ENCODE peak calls at places on chromosomes 13 and 19, in eight cellular contexts. W, N, R, P, H, G, Z and E are unnamed samples.

GRCh38 chr19:3358919-3359849 is 7.2 kb upstream of the NFIC start:
- DNase-seq in W (no peak), N (peak), R (peak), P (peak), H (peak), G (no peak), Z (peak), E (peak)

GRCh38 chr19:14119644-14120496 is 2.3 kb upstream of the PRKACA start:
- DNase-seq in W (no peak), N (no peak), R (no peak), P (no peak), H (no peak), G (no peak), Z (no peak), E (no peak)

GRCh38 chr13:41813426-41813825 is 147.5 kb downstream of the VWA8 start:
- DNase-seq in W (no peak), N (no peak), R (no peak), P (no peak), H (no peak), G (no peak), Z (no peak), E (no peak)

GRCh38 chr19:40416918-40417713 is 3.9 kb upstream of the PRX start:
- DNase-seq in W (no peak), N (peak), R (no peak), P (no peak), H (no peak), G (peak), Z (no peak), E (no peak)

GRCh38 chr13:24220086-24220703 is 59.7 kb downstream of the SPATA13 start:
- DNase-seq in W (peak), N (peak), R (peak), P (peak), H (peak), G (peak), Z (peak), E (peak)

GRCh38 chr13:31207630-31208549 is 8.1 kb downstream of the B3GLCT start:
- DNase-seq in W (no peak), N (peak), R (no peak), P (no peak), H (no peak), G (no peak), Z (no peak), E (no peak)

GRCh38 chr13:43830481-43830873 is 43.7 kb upstream of the ENOX1 start:
- DNase-seq in W (no peak), N (no peak), R (no peak), P (no peak), H (no peak), G (no peak), Z (no peak), E (no peak)

GRCh38 chr13:85379433-85379832 is 419.8 kb downstream of the SLITRK6 start:
- DNase-seq in W (no peak), N (no peak), R (no peak), P (no peak), H (no peak), G (no peak), Z (no peak), E (no peak)

GRCh38 chr13:23185542-23185941 is 4.8 kb downstream of the SGCG start:
- DNase-seq in W (no peak), N (no peak), R (no peak), P (no peak), H (no peak), G (no peak), Z (no peak), E (no peak)

GRCh38 chr13:40787062-40787461 is 2.3 kb upstream of the SLC25A15 start:
- DNase-seq in W (no peak), N (no peak), R (no peak), P (no peak), H (no peak), G (no peak), Z (no peak), E (no peak)

GRCh38 chr19:35037716-35038622 is 3.6 kb upstream of the HPN start:
- DNase-seq in W (peak), N (peak), R (no peak), P (peak), H (no peak), G (no peak), Z (no peak), E (no peak)

GRCh38 chr19:27776020-27776419 is 1436.9 kb downstream of the UQCRFS1 start:
- DNase-seq in W (no peak), N (no peak), R (no peak), P (no peak), H (peak), G (no peak), Z (no peak), E (no peak)

GRCh38 chr13:110914293-110915056 is 394 bp downstream of the ANKRD10 start:
- DNase-seq in W (peak), N (peak), R (peak), P (peak), H (peak), G (peak), Z (peak), E (peak)

GRCh38 chr19:46984077-46985010 is 35.3 kb upstream of the NPAS1 start:
- DNase-seq in W (peak), N (no peak), R (no peak), P (no peak), H (no peak), G (no peak), Z (no peak), E (peak)

GRCh38 chr13:41568990-41569387 is 111.6 kb downstream of the RGCC start:
- DNase-seq in W (no peak), N (no peak), R (no peak), P (peak), H (no peak), G (no peak), Z (no peak), E (no peak)

GRCh38 chr19:45097776-45098520 is 5.0 kb downstream of the PPP1R37 start:
- DNase-seq in W (no peak), N (peak), R (peak), P (peak), H (no peak), G (no peak), Z (no peak), E (no peak)

GRCh38 chr13:36789061-36789460 is 30.0 kb upstream of the RFXAP start:
- DNase-seq in W (no peak), N (no peak), R (no peak), P (no peak), H (peak), G (no peak), Z (no peak), E (no peak)

GRCh38 chr19:52231154-52231565 is 38.2 kb upstream of the ZNF766 start:
- DNase-seq in W (no peak), N (no peak), R (no peak), P (no peak), H (no peak), G (no peak), Z (no peak), E (no peak)

GRCh38 chr13:40236566-40237168 is 429.8 kb downstream of the FOXO1 start:
- DNase-seq in W (no peak), N (peak), R (no peak), P (no peak), H (no peak), G (no peak), Z (no peak), E (no peak)

GRCh38 chr13:35888327-35888940 is 242.7 kb downstream of the DCLK1 start:
- DNase-seq in W (peak), N (no peak), R (no peak), P (no peak), H (no peak), G (no peak), Z (peak), E (no peak)

GRCh38 chr19:54339646-54340358 is 840 bp upstream of the LILRA4 start:
- DNase-seq in W (no peak), N (no peak), R (no peak), P (no peak), H (no peak), G (peak), Z (no peak), E (no peak)

GRCh38 chr19:54281008-54281728 is at the start of gene LILRB2:
- DNase-seq in W (no peak), N (no peak), R (no peak), P (no peak), H (no peak), G (peak), Z (no peak), E (no peak)

GRCh38 chr13:26618726-26619125 is 61.2 kb downstream of the WASF3 start:
- DNase-seq in W (no peak), N (no peak), R (no peak), P (no peak), H (no peak), G (peak), Z (no peak), E (no peak)

GRCh38 chr19:45152504-45153338 is 8.1 kb downstream of the NKPD1 start:
- DNase-seq in W (no peak), N (peak), R (peak), P (no peak), H (no peak), G (no peak), Z (no peak), E (peak)

GRCh38 chr19:42088471-42089190 is 12.7 kb downstream of the ZNF574 start:
- DNase-seq in W (no peak), N (no peak), R (no peak), P (no peak), H (no peak), G (no peak), Z (no peak), E (no peak)

GRCh38 chr19:40143612-40144011 is 47.6 kb upstream of the MAP3K10 start:
- DNase-seq in W (no peak), N (no peak), R (no peak), P (peak), H (no peak), G (no peak), Z (no peak), E (no peak)

GRCh38 chr13:112106467-112107141 is 39.7 kb downstream of the SOX1 start:
- DNase-seq in W (no peak), N (no peak), R (no peak), P (peak), H (no peak), G (no peak), Z (no peak), E (no peak)

GRCh38 chr13:53513199-53513598 is 484.6 kb downstream of the OLFM4 start:
- DNase-seq in W (no peak), N (no peak), R (no peak), P (no peak), H (no peak), G (no peak), Z (no peak), E (no peak)